ENCODE peak calls at places on chromosomes 7 and 10, in six cellular contexts. One of them, this sample, is unnamed.

GRCh38 chr7:123154231-123154860 is 45.4 kb downstream of the SLC13A1 start:
- DNase-seq in trophoblast cell: peak
- DNase-seq in H1: peak
- DNase-seq in IMR-90: peak
- DNase-seq in mesenchymal stem cell: peak
- DNase-seq in neuronal stem cell: peak
- DNase-seq in this sample: peak

GRCh38 chr10:103829838-103830465 is 25.4 kb downstream of the SH3PXD2A start:
- DNase-seq in trophoblast cell: no peak
- DNase-seq in H1: no peak
- DNase-seq in IMR-90: no peak
- DNase-seq in mesenchymal stem cell: no peak
- DNase-seq in neuronal stem cell: no peak
- DNase-seq in this sample: no peak

GRCh38 chr7:143519411-143520131 is 41.9 kb downstream of the TAS2R41 start:
- DNase-seq in trophoblast cell: no peak
- DNase-seq in H1: no peak
- DNase-seq in IMR-90: peak
- DNase-seq in mesenchymal stem cell: peak
- DNase-seq in neuronal stem cell: no peak
- DNase-seq in this sample: no peak

GRCh38 chr10:46236941-46237681 is 49.7 kb upstream of the ANTXRL start:
- DNase-seq in trophoblast cell: no peak
- DNase-seq in H1: no peak
- DNase-seq in IMR-90: no peak
- DNase-seq in mesenchymal stem cell: no peak
- DNase-seq in neuronal stem cell: no peak
- DNase-seq in this sample: no peak

GRCh38 chr10:176677-177076 is 41.4 kb downstream of the ZMYND11 start:
- DNase-seq in trophoblast cell: no peak
- DNase-seq in H1: no peak
- DNase-seq in IMR-90: no peak
- DNase-seq in mesenchymal stem cell: no peak
- DNase-seq in neuronal stem cell: no peak
- DNase-seq in this sample: no peak

GRCh38 chr7:28469562-28469961 is 57.2 kb downstream of the CREB5 start:
- DNase-seq in trophoblast cell: no peak
- DNase-seq in H1: no peak
- DNase-seq in IMR-90: no peak
- DNase-seq in mesenchymal stem cell: no peak
- DNase-seq in neuronal stem cell: no peak
- DNase-seq in this sample: no peak

GRCh38 chr7:5699951-5700384 is 81.5 kb downstream of the RNF216 start:
- DNase-seq in trophoblast cell: no peak
- DNase-seq in H1: no peak
- DNase-seq in IMR-90: peak
- DNase-seq in mesenchymal stem cell: peak
- DNase-seq in neuronal stem cell: no peak
- DNase-seq in this sample: no peak

GRCh38 chr7:23353172-23353571 is 54.0 kb downstream of the MALSU1 start:
- DNase-seq in trophoblast cell: no peak
- DNase-seq in H1: no peak
- DNase-seq in IMR-90: no peak
- DNase-seq in mesenchymal stem cell: no peak
- DNase-seq in neuronal stem cell: peak
- DNase-seq in this sample: no peak

GRCh38 chr10:133388973-133389818 is 4.8 kb upstream of the MTG1 start:
- DNase-seq in trophoblast cell: no peak
- DNase-seq in H1: no peak
- DNase-seq in IMR-90: no peak
- DNase-seq in mesenchymal stem cell: no peak
- DNase-seq in neuronal stem cell: no peak
- DNase-seq in this sample: no peak

DNA sequence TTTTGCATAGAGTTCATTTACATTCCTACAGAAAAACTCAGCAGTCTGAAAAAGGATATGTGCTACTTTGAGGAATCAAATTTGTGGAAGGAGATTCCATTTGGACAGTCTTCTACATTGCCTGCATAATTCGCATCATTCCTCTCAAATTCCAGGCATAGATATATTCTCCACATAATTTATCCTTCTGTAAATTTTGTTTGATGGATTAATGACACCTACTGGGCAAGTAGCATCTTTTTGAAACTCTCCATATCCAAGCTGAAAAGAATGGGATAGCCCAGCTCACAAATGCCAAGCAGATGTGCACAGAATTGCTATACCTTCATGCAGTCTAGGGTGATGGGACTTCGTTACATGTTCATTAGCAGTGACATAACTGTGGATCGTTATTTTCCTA is 515.3 kb downstream of the AUTS2 start:
- DNase-seq in trophoblast cell: no peak
- DNase-seq in H1: no peak
- DNase-seq in IMR-90: no peak
- DNase-seq in mesenchymal stem cell: no peak
- DNase-seq in neuronal stem cell: no peak
- DNase-seq in this sample: no peak
- H4K91ac ChIP-seq in trophoblast cell: no peak
- H4K91ac ChIP-seq in H1: no peak
- H4K91ac ChIP-seq in IMR-90: no peak
- H4K91ac ChIP-seq in mesenchymal stem cell: no peak
- H4K91ac ChIP-seq in neuronal stem cell: no peak
- H4K91ac ChIP-seq in this sample: no peak

DNA sequence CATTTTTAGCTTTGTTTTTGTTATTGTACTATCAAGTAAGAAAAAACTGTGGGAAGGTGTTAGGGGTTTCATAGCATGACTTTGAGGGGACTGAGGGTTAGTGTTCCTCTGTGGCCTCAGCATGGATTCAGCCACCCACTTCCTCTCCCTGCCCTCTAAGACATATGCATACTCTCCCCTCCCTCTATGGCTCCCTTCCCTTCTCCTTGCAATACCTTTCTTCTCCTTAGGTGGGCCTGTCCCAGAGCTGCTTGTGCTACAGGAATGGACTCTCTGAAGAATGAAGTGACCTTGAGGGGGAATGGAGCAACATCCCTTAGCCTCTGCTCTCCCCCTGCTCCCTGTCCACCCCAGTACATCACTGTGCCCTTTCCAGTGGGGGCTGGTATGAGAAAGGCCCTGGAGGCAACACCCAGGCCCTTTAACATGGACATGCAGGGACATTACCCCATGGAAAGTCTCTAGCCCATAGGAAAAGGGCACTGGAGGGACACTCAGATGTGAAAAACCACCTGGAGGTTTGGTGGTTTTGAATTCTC is 22.4 kb downstream of the CDH23 start:
- DNase-seq in trophoblast cell: no peak
- DNase-seq in H1: no peak
- DNase-seq in IMR-90: no peak
- DNase-seq in mesenchymal stem cell: no peak
- DNase-seq in neuronal stem cell: no peak
- DNase-seq in this sample: no peak
- H4K91ac ChIP-seq in trophoblast cell: no peak
- H4K91ac ChIP-seq in H1: no peak
- H4K91ac ChIP-seq in IMR-90: no peak
- H4K91ac ChIP-seq in mesenchymal stem cell: no peak
- H4K91ac ChIP-seq in neuronal stem cell: no peak
- H4K91ac ChIP-seq in this sample: no peak

GRCh38 chr10:117684211-117684610 is 141.7 kb downstream of the EMX2 start:
- DNase-seq in trophoblast cell: no peak
- DNase-seq in H1: no peak
- DNase-seq in IMR-90: no peak
- DNase-seq in mesenchymal stem cell: no peak
- DNase-seq in neuronal stem cell: no peak
- DNase-seq in this sample: no peak

GRCh38 chr10:117685431-117685830 is 142.9 kb downstream of the EMX2 start:
- DNase-seq in trophoblast cell: no peak
- DNase-seq in H1: no peak
- DNase-seq in IMR-90: no peak
- DNase-seq in mesenchymal stem cell: no peak
- DNase-seq in neuronal stem cell: no peak
- DNase-seq in this sample: no peak

GRCh38 chr10:117688358-117688757 is 145.8 kb downstream of the EMX2 start:
- DNase-seq in trophoblast cell: no peak
- DNase-seq in H1: no peak
- DNase-seq in IMR-90: no peak
- DNase-seq in mesenchymal stem cell: no peak
- DNase-seq in neuronal stem cell: no peak
- DNase-seq in this sample: no peak

GRCh38 chr10:117684673-117685211 is 142.2 kb downstream of the EMX2 start:
- DNase-seq in trophoblast cell: no peak
- DNase-seq in H1: no peak
- DNase-seq in IMR-90: no peak
- DNase-seq in mesenchymal stem cell: no peak
- DNase-seq in neuronal stem cell: no peak
- DNase-seq in this sample: no peak

DNA sequence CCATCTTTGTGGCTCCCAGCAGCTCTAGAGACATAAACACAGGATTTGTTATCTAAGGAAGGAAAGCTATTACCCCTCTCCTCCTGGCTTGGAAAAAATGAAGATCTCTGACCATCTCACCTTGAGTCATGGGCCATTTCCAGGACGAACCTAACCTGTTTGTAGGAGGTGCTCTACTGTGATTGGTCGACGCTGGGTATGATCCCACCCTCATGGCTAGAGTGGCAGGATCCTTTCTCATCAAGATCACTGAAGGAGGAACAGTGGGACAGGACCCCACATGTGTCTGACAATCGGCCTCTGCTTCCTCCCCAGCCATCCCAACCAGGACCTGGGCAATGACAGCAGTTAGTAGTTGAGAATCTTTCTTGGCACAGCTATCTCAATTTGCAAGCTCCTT is 144.1 kb downstream of the EMX2 start:
- DNase-seq in trophoblast cell: no peak
- DNase-seq in H1: no peak
- DNase-seq in IMR-90: no peak
- DNase-seq in mesenchymal stem cell: no peak
- DNase-seq in neuronal stem cell: no peak
- DNase-seq in this sample: peak
- H4K91ac ChIP-seq in trophoblast cell: no peak
- H4K91ac ChIP-seq in H1: no peak
- H4K91ac ChIP-seq in IMR-90: no peak
- H4K91ac ChIP-seq in mesenchymal stem cell: no peak
- H4K91ac ChIP-seq in neuronal stem cell: no peak
- H4K91ac ChIP-seq in this sample: no peak

DNA sequence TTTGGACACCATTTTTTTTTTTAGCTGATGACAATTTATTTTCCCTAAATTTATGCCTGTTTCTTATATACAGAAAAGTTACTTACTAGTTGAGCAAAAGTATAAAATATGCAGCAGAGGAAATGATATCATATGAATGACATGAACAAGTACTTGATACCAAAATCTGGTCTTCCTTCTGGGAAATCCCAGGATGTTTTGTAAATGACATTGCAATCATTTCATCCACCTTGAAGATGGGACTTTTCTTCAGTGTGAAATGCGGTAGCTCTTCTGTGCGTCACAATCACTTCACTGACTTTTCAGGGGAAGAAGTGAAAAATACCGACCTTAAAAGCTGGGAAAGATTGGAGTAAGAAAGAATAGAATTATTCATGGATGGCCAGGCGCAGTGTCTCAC is 23.8 kb downstream of the C1QL3 start:
- DNase-seq in trophoblast cell: no peak
- DNase-seq in H1: no peak
- DNase-seq in IMR-90: peak
- DNase-seq in mesenchymal stem cell: no peak
- DNase-seq in neuronal stem cell: no peak
- DNase-seq in this sample: no peak
- H4K91ac ChIP-seq in trophoblast cell: no peak
- H4K91ac ChIP-seq in H1: no peak
- H4K91ac ChIP-seq in IMR-90: no peak
- H4K91ac ChIP-seq in mesenchymal stem cell: no peak
- H4K91ac ChIP-seq in neuronal stem cell: no peak
- H4K91ac ChIP-seq in this sample: no peak

This sample was measured in H9.